ENCODE peak calls at places on chromosomes 6 and 20, in seven cellular contexts. L is mammary epithelial cell; O is AG09319; K is CD8-positive, alpha-beta memory T cell; V is heart right ventricle; F is mucosa of gallbladder; R is CD4-positive, CD25-positive, alpha-beta regulatory T cell. I is an unnamed sample.

GRCh38 chr6:163501440-163501839 is 86.9 kb downstream of the QKI start:
- DNase-seq in O (no peak), L (no peak), V (no peak), R (no peak), F (no peak), K (no peak), I (no peak)

GRCh38 chr20:61966492-61967244 is 99.0 kb downstream of the TAF4 start:
- DNase-seq in O (no peak), R (no peak), F (no peak), K (no peak), L (no peak), V (no peak), I (no peak)

GRCh38 chr20:19964289-19965263 is 52.6 kb upstream of the NAA20 start:
- DNase-seq in R (no peak), F (peak; percentile 83), L (peak; percentile 41), K (no peak), O (peak; percentile 82), V (no peak), I (peak; percentile 99)

GRCh38 chr20:62961310-62961783 is 8.8 kb downstream of the SLC17A9 start:
- DNase-seq in R (no peak), F (no peak), L (peak; percentile 79), V (no peak), K (no peak), O (no peak), I (no peak)

GRCh38 chr6:158104696-158105095 is 63.4 kb downstream of the SERAC1 start:
- DNase-seq in R (no peak), L (no peak), O (no peak), F (no peak), K (no peak), V (no peak), I (no peak)

GRCh38 chr6:94769197-94769596 is 808.1 kb upstream of the MANEA start:
- DNase-seq in F (no peak), R (no peak), O (no peak), K (no peak), V (no peak), L (no peak), I (no peak)

GRCh38 chr6:89828988-89829590 is 591 bp upstream of the CASP8AP2 start:
- DNase-seq in V (no peak), L (no peak), O (no peak), K (no peak), F (no peak), R (peak; percentile 21), I (no peak)

GRCh38 chr20:10453241-10453640 is 18.1 kb downstream of the SLX4IP start:
- DNase-seq in K (peak; percentile 12), V (no peak), R (no peak), O (no peak), F (no peak), L (no peak), I (no peak)

GRCh38 chr6:41451039-41451438 is 95.1 kb upstream of the FOXP4 start:
- DNase-seq in L (no peak), K (no peak), V (peak; percentile 34), F (no peak), R (no peak), O (no peak), I (no peak)

I was measured in fibroblast of villous mesenchyme.